ENCODE peak calls at places on chromosome 11, in ten cellular contexts. L, O, B, N, R, W, Y, K, M and Z are unnamed samples.

GRCh38 chr11:44814881-44815592 is 88.3 kb downstream of the TSPAN18 start:
- DNase-seq in L (no peak), O (no peak), B (peak; percentile 64), N (no peak), R (no peak), W (no peak), Y (no peak), K (no peak), M (no peak), Z (peak; percentile 21)

GRCh38 chr11:10809373-10810199 is 860 bp upstream of the EIF4G2 start:
- DNase-seq in L (no peak), O (no peak), B (peak; percentile 86), N (peak; percentile 61), R (peak; percentile 58), W (peak; percentile 75), Y (no peak), K (no peak), M (no peak), Z (peak; percentile 88)

GRCh38 chr11:111777094-111778046 is 11.2 kb upstream of the PPP2R1B start:
- DNase-seq in L (no peak), O (peak; percentile 48), B (peak; percentile 87), N (no peak), R (peak; percentile 44), W (peak; percentile 55), Y (peak; percentile 76), K (no peak), M (no peak), Z (peak; percentile 58)

GRCh38 chr11:44575288-44575672 is 9.8 kb downstream of the CD82 start:
- DNase-seq in L (no peak), O (no peak), B (peak; percentile 81), N (no peak), R (peak; percentile 70), W (peak; percentile 76), Y (no peak), K (no peak), M (no peak), Z (peak; percentile 87)

GRCh38 chr11:69122642-69123431 is 32.9 kb upstream of the SMIM38 start:
- DNase-seq in L (peak; percentile 82), O (peak; percentile 90), B (peak; percentile 79), N (peak; percentile 32), R (peak; percentile 96), W (peak; percentile 98), Y (no peak), K (no peak), M (peak; percentile 8), Z (peak; percentile 95)

GRCh38 chr11:2825886-2826678 is 59.5 kb downstream of the CDKN1C start:
- DNase-seq in L (peak; percentile 93), O (peak; percentile 87), B (peak; percentile 95), N (no peak), R (peak; percentile 32), W (peak; percentile 95), Y (peak; percentile 86), K (peak; percentile 84), M (no peak), Z (peak; percentile 80)

GRCh38 chr11:34345012-34345804 is 12.6 kb downstream of the ABTB2 start:
- DNase-seq in L (no peak), O (peak; percentile 83), B (peak; percentile 89), N (no peak), R (peak; percentile 97), W (peak; percentile 93), Y (no peak), K (peak; percentile 72), M (no peak), Z (peak; percentile 91)

GRCh38 chr11:111465400-111465799 is 46.8 kb downstream of the BTG4 start:
- DNase-seq in L (no peak), O (no peak), B (peak; percentile 73), N (no peak), R (no peak), W (no peak), Y (no peak), K (no peak), M (no peak), Z (no peak)

GRCh38 chr11:102914238-102915043 is 39.7 kb upstream of the MMP12 start:
- DNase-seq in L (no peak), O (no peak), B (peak; percentile 71), N (no peak), R (peak; percentile 24), W (peak; percentile 13), Y (peak; percentile 60), K (no peak), M (no peak), Z (peak; percentile 16)

GRCh38 chr11:2569731-2570210 is 125.0 kb downstream of the KCNQ1 start:
- DNase-seq in L (peak; percentile 49), O (no peak), B (no peak), N (no peak), R (no peak), W (no peak), Y (no peak), K (peak; percentile 51), M (no peak), Z (no peak)

GRCh38 chr11:128517457-128518230 is 69.7 kb downstream of the ETS1 start:
- DNase-seq in L (no peak), O (no peak), B (peak; percentile 71), N (no peak), R (no peak), W (peak; percentile 58), Y (no peak), K (no peak), M (no peak), Z (no peak)

GRCh38 chr11:12642040-12642439 is 32.2 kb upstream of the TEAD1 start:
- DNase-seq in L (no peak), O (no peak), B (peak; percentile 48), N (no peak), R (no peak), W (no peak), Y (no peak), K (no peak), M (no peak), Z (peak; percentile 15)

GRCh38 chr11:27532652-27533325 is 26.2 kb upstream of the LIN7C start:
- DNase-seq in L (no peak), O (no peak), B (peak; percentile 43), N (no peak), R (no peak), W (no peak), Y (no peak), K (no peak), M (no peak), Z (no peak)

GRCh38 chr11:133441964-133442660 is 90.2 kb downstream of the OPCML start:
- DNase-seq in L (no peak), O (no peak), B (no peak), N (no peak), R (no peak), W (no peak), Y (no peak), K (no peak), M (no peak), Z (no peak)

GRCh38 chr11:101860694-101861371 is 54.0 kb upstream of the CEP126 start:
- DNase-seq in L (no peak), O (peak; percentile 53), B (peak; percentile 87), N (peak; percentile 0), R (peak; percentile 56), W (peak; percentile 40), Y (peak; percentile 27), K (no peak), M (peak; percentile 5), Z (peak; percentile 38)

GRCh38 chr11:96188625-96189006 is 154.4 kb downstream of the MAML2 start:
- DNase-seq in L (no peak), O (no peak), B (peak; percentile 82), N (no peak), R (no peak), W (no peak), Y (peak; percentile 65), K (no peak), M (no peak), Z (peak; percentile 35)

GRCh38 chr11:60165538-60165937 is 17.3 kb downstream of the MS4A6A start:
- DNase-seq in L (no peak), O (no peak), B (no peak), N (no peak), R (no peak), W (no peak), Y (no peak), K (no peak), M (no peak), Z (peak; percentile 31)

GRCh38 chr11:62105611-62106245 is 18.1 kb upstream of the INCENP start:
- DNase-seq in L (no peak), O (no peak), B (peak; percentile 40), N (no peak), R (no peak), W (no peak), Y (no peak), K (no peak), M (no peak), Z (no peak)

GRCh38 chr11:35963911-35964310 is 20.0 kb downstream of the LDLRAD3 start:
- DNase-seq in L (no peak), O (no peak), B (no peak), N (no peak), R (no peak), W (no peak), Y (no peak), K (no peak), M (no peak), Z (no peak)

GRCh38 chr11:1826552-1827094 is 8.2 kb upstream of the SYT8 start:
- DNase-seq in L (peak; percentile 94), O (no peak), B (peak; percentile 81), N (no peak), R (peak; percentile 38), W (peak; percentile 80), Y (no peak), K (peak; percentile 80), M (no peak), Z (peak; percentile 80)

GRCh38 chr11:14417975-14418374 is 59.0 kb upstream of the RRAS2 start:
- DNase-seq in L (no peak), O (no peak), B (peak; percentile 67), N (no peak), R (no peak), W (no peak), Y (no peak), K (no peak), M (no peak), Z (no peak)

GRCh38 chr11:46183819-46184218 is 62.6 kb upstream of the PHF21A start:
- DNase-seq in L (no peak), O (no peak), B (peak; percentile 54), N (no peak), R (peak; percentile 31), W (no peak), Y (no peak), K (no peak), M (no peak), Z (peak; percentile 73)

GRCh38 chr11:77302752-77303151 is 1.3 kb upstream of the GDPD4 start:
- DNase-seq in L (no peak), O (no peak), B (no peak), N (no peak), R (no peak), W (no peak), Y (no peak), K (no peak), M (no peak), Z (no peak)

GRCh38 chr11:46747150-46747549 is 28.1 kb downstream of the F2 start:
- DNase-seq in L (no peak), O (no peak), B (no peak), N (no peak), R (no peak), W (no peak), Y (no peak), K (no peak), M (no peak), Z (no peak)

GRCh38 chr11:6249822-6250555 is 9.6 kb upstream of the CCKBR start:
- DNase-seq in L (peak; percentile 88), O (peak; percentile 80), B (peak; percentile 92), N (no peak), R (peak; percentile 22), W (peak; percentile 95), Y (no peak), K (peak; percentile 67), M (no peak), Z (peak; percentile 88)

GRCh38 chr11:111438846-111439520 is 59.9 kb upstream of the POU2AF1 start:
- DNase-seq in L (no peak), O (no peak), B (no peak), N (no peak), R (no peak), W (no peak), Y (no peak), K (no peak), M (no peak), Z (no peak)

GRCh38 chr11:93844568-93844967 is 5.8 kb downstream of the VSTM5 start:
- DNase-seq in L (no peak), O (no peak), B (no peak), N (no peak), R (no peak), W (no peak), Y (no peak), K (no peak), M (no peak), Z (peak; percentile 18)

GRCh38 chr11:8032122-8032521 is 45.0 kb downstream of the EIF3F start:
- DNase-seq in L (no peak), O (no peak), B (no peak), N (no peak), R (no peak), W (no peak), Y (no peak), K (no peak), M (no peak), Z (no peak)